ENCODE peak calls at places on chromosomes 7 and 10, in ten cellular contexts. I, B, P, T, W, Y, L, C, F and O are unnamed samples.

GRCh38 chr10:103622286-103622685 is 128.8 kb downstream of the NEURL1 start:
- DNase-seq in I (no peak), B (no peak), P (no peak), T (no peak), W (no peak), Y (no peak), L (no peak), C (no peak), F (no peak), O (no peak)

GRCh38 chr10:48439581-48440041 is 133.1 kb downstream of the MAPK8 start:
- DNase-seq in I (no peak), B (no peak), P (no peak), T (no peak), W (no peak), Y (no peak), L (no peak), C (no peak), F (no peak), O (no peak)

GRCh38 chr10:63376560-63377304 is 89.0 kb downstream of the JMJD1C start:
- DNase-seq in I (peak), B (no peak), P (no peak), T (no peak), W (no peak), Y (no peak), L (no peak), C (peak), F (no peak), O (peak)

GRCh38 chr10:132988988-132989387 is 46.6 kb upstream of the CFAP46 start:
- DNase-seq in I (no peak), B (no peak), P (no peak), T (no peak), W (no peak), Y (no peak), L (no peak), C (no peak), F (no peak), O (no peak)

GRCh38 chr10:121365566-121365965 is 232.7 kb downstream of the FGFR2 start:
- DNase-seq in I (no peak), B (no peak), P (no peak), T (no peak), W (no peak), Y (no peak), L (no peak), C (no peak), F (no peak), O (no peak)

GRCh38 chr10:29828440-29828894 is 193.7 kb upstream of the SVIL start:
- DNase-seq in I (no peak), B (no peak), P (no peak), T (peak), W (no peak), Y (no peak), L (no peak), C (no peak), F (no peak), O (no peak)

GRCh38 chr7:104903044-104903443 is 111.0 kb upstream of the KMT2E start:
- DNase-seq in I (no peak), B (no peak), P (no peak), T (no peak), W (no peak), Y (no peak), L (no peak), C (no peak), F (no peak), O (peak)

GRCh38 chr7:139471740-139472353 is 11.6 kb downstream of the KLRG2 start:
- DNase-seq in I (no peak), B (peak), P (no peak), T (no peak), W (no peak), Y (no peak), L (no peak), C (no peak), F (no peak), O (no peak)

GRCh38 chr7:44618754-44619153 is 12.3 kb downstream of the OGDH start:
- DNase-seq in I (no peak), B (no peak), P (no peak), T (no peak), W (no peak), Y (no peak), L (no peak), C (no peak), F (no peak), O (peak)